ENCODE peak calls at places on chromosomes 4 and X, in five cellular contexts. One of them, this sample, is unnamed. For H3K27me3, H3K4me1 and H3K9me3, the result is how much of the 10 kb centered on the place peaks cover.

GRCh38 chr4:145808021-145808650 is 128.2 kb downstream of the C4orf51 start:
- DNase-seq in CD8-positive, alpha-beta memory T cell: no peak
- DNase-seq in body of pancreas: no peak
- DNase-seq in stomach: no peak
- DNase-seq in H9: peak
- DNase-seq in this sample: peak

GRCh38 chrX:135308345-135308855 is 880 bp upstream of the ETDC start:
- DNase-seq in body of pancreas: no peak
- DNase-seq in CD8-positive, alpha-beta memory T cell: no peak
- DNase-seq in stomach: no peak
- DNase-seq in H9: no peak
- DNase-seq in this sample: no peak

GRCh38 chr4:10158355-10158942 is 41.9 kb upstream of the WDR1 start:
- DNase-seq in CD8-positive, alpha-beta memory T cell: no peak
- DNase-seq in stomach: peak
- DNase-seq in body of pancreas: no peak
- DNase-seq in H9: no peak
- DNase-seq in this sample: no peak

GRCh38 chrX:139831017-139831416 is 101.8 kb downstream of the ATP11C start:
- DNase-seq in H9: no peak
- DNase-seq in CD8-positive, alpha-beta memory T cell: no peak
- DNase-seq in stomach: no peak
- DNase-seq in body of pancreas: no peak
- DNase-seq in this sample: no peak

GRCh38 chr4:57270350-57270749 is 160.2 kb upstream of the IGFBP7 start:
- DNase-seq in CD8-positive, alpha-beta memory T cell: no peak
- DNase-seq in stomach: peak
- DNase-seq in H9: no peak
- DNase-seq in body of pancreas: no peak
- DNase-seq in this sample: no peak

GRCh38 chr4:25531272-25531671 is 124.4 kb upstream of the SLC34A2 start:
- DNase-seq in body of pancreas: no peak
- DNase-seq in H9: no peak
- DNase-seq in CD8-positive, alpha-beta memory T cell: no peak
- DNase-seq in stomach: no peak
- DNase-seq in this sample: no peak

GRCh38 chrX:25941087-25941486 is 197.1 kb upstream of the MAGEB18 start:
- DNase-seq in stomach: no peak
- DNase-seq in body of pancreas: no peak
- DNase-seq in CD8-positive, alpha-beta memory T cell: no peak
- DNase-seq in H9: no peak
- DNase-seq in this sample: no peak

GRCh38 chr4:125010776-125011503 is 298.4 kb upstream of the ANKRD50 start:
- DNase-seq in H9: peak
- DNase-seq in body of pancreas: no peak
- DNase-seq in stomach: no peak
- DNase-seq in CD8-positive, alpha-beta memory T cell: no peak
- DNase-seq in this sample: no peak

GRCh38 chrX:124518888-124519287 is 172.5 kb downstream of the SH2D1A start:
- DNase-seq in CD8-positive, alpha-beta memory T cell: no peak
- DNase-seq in H9: no peak
- DNase-seq in body of pancreas: no peak
- DNase-seq in stomach: no peak
- DNase-seq in this sample: no peak

GRCh38 chr4:183082053-183082452 is 17.0 kb upstream of the WWC2 start:
- DNase-seq in H9: no peak
- DNase-seq in CD8-positive, alpha-beta memory T cell: no peak
- DNase-seq in body of pancreas: no peak
- DNase-seq in stomach: no peak
- DNase-seq in this sample: no peak

GRCh38 chr4:158094413-158095110 is 78.3 kb downstream of the GASK1B start:
- DNase-seq in H9: no peak
- DNase-seq in CD8-positive, alpha-beta memory T cell: no peak
- DNase-seq in body of pancreas: peak
- DNase-seq in stomach: no peak
- DNase-seq in this sample: no peak

DNA sequence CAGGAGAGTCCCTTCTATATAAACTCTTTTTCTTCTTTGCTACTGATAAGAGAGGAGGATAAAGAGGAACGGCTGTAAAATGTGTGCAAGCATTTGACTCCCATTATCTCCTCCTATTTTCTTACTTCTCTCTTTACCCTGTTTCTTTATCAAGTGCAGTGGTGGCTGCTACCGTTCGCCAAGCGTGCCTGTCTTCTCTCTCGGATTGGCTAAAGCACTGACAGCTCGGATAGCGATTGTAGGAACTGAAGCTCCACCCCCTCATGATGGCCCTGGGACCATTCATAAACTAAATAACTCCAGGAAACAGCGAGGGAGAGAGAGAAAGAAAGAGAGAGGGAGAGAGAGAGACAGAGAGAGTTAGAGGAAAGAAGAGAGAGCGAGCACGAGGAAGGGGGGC is 340 bp upstream of the MAB21L2 start:
- DNase-seq in CD8-positive, alpha-beta memory T cell: no peak
- DNase-seq in H9: peak
- DNase-seq in body of pancreas: no peak
- DNase-seq in stomach: no peak
- DNase-seq in this sample: no peak
- H3K27me3 ChIP-seq in CD8-positive, alpha-beta memory T cell: under half
- H3K27me3 ChIP-seq in H9: under half
- H3K27me3 ChIP-seq in body of pancreas: under half
- H3K27me3 ChIP-seq in stomach: under half
- H3K27me3 ChIP-seq in this sample: under half

GRCh38 chr4:76489799-76490176 is 54.8 kb downstream of the SHROOM3 start:
- DNase-seq in H9: no peak
- DNase-seq in CD8-positive, alpha-beta memory T cell: no peak
- DNase-seq in stomach: no peak
- DNase-seq in body of pancreas: no peak
- DNase-seq in this sample: no peak

GRCh38 chr4:76485450-76485849 is 50.4 kb downstream of the SHROOM3 start:
- DNase-seq in body of pancreas: no peak
- DNase-seq in stomach: peak
- DNase-seq in CD8-positive, alpha-beta memory T cell: no peak
- DNase-seq in H9: peak
- DNase-seq in this sample: peak

GRCh38 chr4:76484654-76485053 is 49.6 kb downstream of the SHROOM3 start:
- DNase-seq in H9: no peak
- DNase-seq in stomach: no peak
- DNase-seq in CD8-positive, alpha-beta memory T cell: no peak
- DNase-seq in body of pancreas: no peak
- DNase-seq in this sample: peak

GRCh38 chr4:76488905-76489798 is 54.1 kb downstream of the SHROOM3 start:
- DNase-seq in body of pancreas: no peak
- DNase-seq in stomach: no peak
- DNase-seq in CD8-positive, alpha-beta memory T cell: no peak
- DNase-seq in H9: no peak
- DNase-seq in this sample: peak

DNA sequence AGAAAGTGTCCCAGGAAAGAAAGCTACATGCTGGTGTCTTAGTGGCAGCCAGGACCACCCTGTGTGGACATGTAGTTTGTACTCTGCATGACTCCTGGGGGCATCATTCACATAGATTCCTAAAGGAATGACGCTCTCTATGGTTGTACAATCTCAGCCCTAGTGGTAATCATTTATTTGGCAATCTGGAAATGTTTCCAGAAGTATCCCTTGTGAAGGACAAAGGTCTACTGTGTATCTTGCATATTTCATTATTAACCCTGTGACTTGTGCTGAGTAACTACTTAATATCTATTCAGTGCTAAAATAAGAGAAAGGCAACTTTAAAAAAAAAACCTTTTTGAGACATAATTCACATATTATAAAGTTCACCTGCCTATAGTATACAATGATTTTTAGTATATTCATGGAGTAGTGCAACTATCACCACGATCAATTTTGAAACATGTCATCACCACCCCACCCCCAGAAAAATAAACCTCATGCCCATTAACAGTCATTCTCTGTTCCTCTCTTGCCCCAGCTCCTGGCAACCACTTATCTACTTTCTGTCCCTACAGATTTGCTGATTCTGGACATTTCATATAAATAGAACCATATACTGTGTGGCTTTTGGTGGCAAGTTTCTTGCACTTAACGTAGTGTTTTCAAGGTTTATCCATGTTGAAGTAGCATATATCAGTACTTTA is 51.7 kb downstream of the SHROOM3 start:
- DNase-seq in H9: no peak
- DNase-seq in CD8-positive, alpha-beta memory T cell: no peak
- DNase-seq in body of pancreas: no peak
- DNase-seq in stomach: no peak
- DNase-seq in this sample: no peak
- H3K4me1 ChIP-seq in H9: under half
- H3K4me1 ChIP-seq in CD8-positive, alpha-beta memory T cell: under half
- H3K4me1 ChIP-seq in body of pancreas: under half
- H3K4me1 ChIP-seq in stomach: under half
- H3K4me1 ChIP-seq in this sample: under half

GRCh38 chr4:4574052-4574451 is 32.2 kb upstream of the STX18 start:
- DNase-seq in body of pancreas: no peak
- DNase-seq in CD8-positive, alpha-beta memory T cell: no peak
- DNase-seq in stomach: no peak
- DNase-seq in H9: no peak
- DNase-seq in this sample: no peak

GRCh38 chr4:4574792-4575191 is 32.9 kb upstream of the STX18 start:
- DNase-seq in stomach: no peak
- DNase-seq in CD8-positive, alpha-beta memory T cell: no peak
- DNase-seq in body of pancreas: peak
- DNase-seq in H9: peak
- DNase-seq in this sample: no peak

GRCh38 chr4:4575284-4576211 is 33.7 kb upstream of the STX18 start:
- DNase-seq in stomach: peak
- DNase-seq in CD8-positive, alpha-beta memory T cell: peak
- DNase-seq in H9: peak
- DNase-seq in body of pancreas: peak
- DNase-seq in this sample: no peak

GRCh38 chr4:4569036-4569435 is 27.2 kb upstream of the STX18 start:
- DNase-seq in stomach: no peak
- DNase-seq in body of pancreas: no peak
- DNase-seq in H9: no peak
- DNase-seq in CD8-positive, alpha-beta memory T cell: no peak
- DNase-seq in this sample: peak

DNA sequence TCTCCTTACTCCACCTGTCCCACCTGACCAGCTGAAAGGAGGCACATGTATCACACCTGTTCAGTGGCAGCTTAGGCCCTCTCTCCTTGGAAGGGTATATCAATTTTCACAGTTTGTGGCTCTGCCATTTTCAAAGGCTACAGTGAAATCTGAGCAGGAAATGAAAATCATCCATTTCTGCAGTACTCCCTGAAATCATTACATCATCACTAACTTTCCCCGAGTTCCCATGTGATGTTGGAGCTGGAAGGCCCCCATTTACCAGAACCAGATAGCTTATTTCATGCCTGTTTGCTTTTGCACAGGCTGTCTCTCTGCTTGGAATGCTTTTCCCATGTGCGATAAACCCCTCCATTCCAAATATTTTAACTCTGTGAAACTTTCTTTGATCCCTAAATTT is 31.0 kb upstream of the STX18 start:
- DNase-seq in body of pancreas: no peak
- DNase-seq in H9: no peak
- DNase-seq in CD8-positive, alpha-beta memory T cell: no peak
- DNase-seq in stomach: no peak
- DNase-seq in this sample: no peak
- H3K9me3 ChIP-seq in body of pancreas: under half
- H3K9me3 ChIP-seq in H9: under half
- H3K9me3 ChIP-seq in CD8-positive, alpha-beta memory T cell: under half
- H3K9me3 ChIP-seq in stomach: under half
- H3K9me3 ChIP-seq in this sample: under half

GRCh38 chr4:53098681-53099121 is 236.6 kb downstream of the RASL11B start:
- DNase-seq in body of pancreas: no peak
- DNase-seq in stomach: no peak
- DNase-seq in CD8-positive, alpha-beta memory T cell: no peak
- DNase-seq in H9: no peak
- DNase-seq in this sample: no peak
- H3K27me3 ChIP-seq in body of pancreas: under half
- H3K27me3 ChIP-seq in stomach: under half
- H3K27me3 ChIP-seq in CD8-positive, alpha-beta memory T cell: under half
- H3K27me3 ChIP-seq in H9: under half
- H3K27me3 ChIP-seq in this sample: under half

GRCh38 chrX:53283099-53283498 is 1.7 kb upstream of the IQSEC2 start:
- DNase-seq in body of pancreas: no peak
- DNase-seq in CD8-positive, alpha-beta memory T cell: no peak
- DNase-seq in H9: no peak
- DNase-seq in stomach: no peak
- DNase-seq in this sample: no peak
- H3K4me1 ChIP-seq in body of pancreas: under half
- H3K4me1 ChIP-seq in CD8-positive, alpha-beta memory T cell: under half
- H3K4me1 ChIP-seq in H9: under half
- H3K4me1 ChIP-seq in stomach: under half
- H3K4me1 ChIP-seq in this sample: under half

GRCh38 chr4:4803216-4803903 is 56.1 kb upstream of the MSX1 start:
- DNase-seq in H9: no peak
- DNase-seq in CD8-positive, alpha-beta memory T cell: no peak
- DNase-seq in body of pancreas: no peak
- DNase-seq in stomach: no peak
- DNase-seq in this sample: no peak

GRCh38 chr4:4803904-4804296 is 55.6 kb upstream of the MSX1 start:
- DNase-seq in CD8-positive, alpha-beta memory T cell: no peak
- DNase-seq in stomach: no peak
- DNase-seq in H9: no peak
- DNase-seq in body of pancreas: no peak
- DNase-seq in this sample: no peak

GRCh38 chr4:4801013-4801412 is 58.5 kb upstream of the MSX1 start:
- DNase-seq in stomach: no peak
- DNase-seq in CD8-positive, alpha-beta memory T cell: no peak
- DNase-seq in H9: no peak
- DNase-seq in body of pancreas: no peak
- DNase-seq in this sample: no peak

GRCh38 chr4:4810365-4810764 is 49.1 kb upstream of the MSX1 start:
- DNase-seq in body of pancreas: no peak
- DNase-seq in stomach: no peak
- DNase-seq in H9: no peak
- DNase-seq in CD8-positive, alpha-beta memory T cell: no peak
- DNase-seq in this sample: no peak

GRCh38 chr4:4805805-4806345 is 53.6 kb upstream of the MSX1 start:
- DNase-seq in CD8-positive, alpha-beta memory T cell: no peak
- DNase-seq in body of pancreas: no peak
- DNase-seq in H9: no peak
- DNase-seq in stomach: no peak
- DNase-seq in this sample: no peak
- H3K9me3 ChIP-seq in CD8-positive, alpha-beta memory T cell: under half
- H3K9me3 ChIP-seq in body of pancreas: under half
- H3K9me3 ChIP-seq in H9: under half
- H3K9me3 ChIP-seq in stomach: under half
- H3K9me3 ChIP-seq in this sample: under half